ENCODE peak calls at places on chromosomes 1 and 21, in four cellular contexts. B is NCI-H1694, W is neural crest cell, C is T-helper 9 cell. F is an unnamed sample.
A peak's percentile ranks its signal among the peaks of the same experiment; 100 is the strongest.

GRCh38 chr1:8201331-8201861 is 116.5 kb upstream of the SLC45A1 start:
- DNase-seq in B (no peak), W (no peak), C (no peak), F (no peak)

GRCh38 chr1:87473203-87473661 is 144.6 kb downstream of the LMO4 start:
- DNase-seq in B (no peak), W (no peak), C (no peak), F (no peak)

GRCh38 chr1:39639333-39640130 is at the start of gene HEYL:
- DNase-seq in B (peak; percentile 100), W (peak; percentile 52), C (peak; percentile 36), F (no peak)

GRCh38 chr1:180415985-180416633 is 86.3 kb downstream of the ACBD6 start:
- DNase-seq in B (peak; percentile 68), W (no peak), C (no peak), F (no peak)

GRCh38 chr1:205664399-205665108 is 15.8 kb downstream of the SLC45A3 start:
- DNase-seq in B (no peak), W (no peak), C (no peak), F (no peak)

GRCh38 chr1:116375884-116376733 is 3.1 kb downstream of the ATP1A1 start:
- DNase-seq in B (no peak), W (no peak), C (no peak), F (peak; percentile 70)

GRCh38 chr1:184597652-184598357 is 156.9 kb downstream of the EDEM3 start:
- DNase-seq in B (no peak), W (no peak), C (no peak), F (no peak)

GRCh38 chr1:16067933-16068332 is 5.5 kb downstream of the FAM131C start:
- DNase-seq in B (no peak), W (no peak), C (no peak), F (no peak)

GRCh38 chr21:45767071-45768006 is 123.8 kb downstream of the PCBP3 start:
- DNase-seq in B (no peak), W (no peak), C (no peak), F (no peak)

GRCh38 chr1:230632273-230632873 is 9.9 kb upstream of the COG2 start:
- DNase-seq in B (peak; percentile 51), W (peak; percentile 9), C (no peak), F (peak; percentile 22)

GRCh38 chr1:110513511-110513910 is 5.5 kb downstream of the KCNA10 start:
- DNase-seq in B (peak; percentile 39), W (no peak), C (no peak), F (no peak)

GRCh38 chr1:56469640-56470371 is 109.6 kb downstream of the PLPP3 start:
- DNase-seq in B (no peak), W (no peak), C (no peak), F (no peak)

GRCh38 chr21:46180079-46180722 is 4.1 kb downstream of the SPATC1L start:
- DNase-seq in B (no peak), W (no peak), C (no peak), F (no peak)

GRCh38 chr1:111937147-111937725 is 52.2 kb downstream of the KCND3 start:
- DNase-seq in B (no peak), W (no peak), C (no peak), F (no peak)

GRCh38 chr1:197399691-197400521 is 131.9 kb downstream of the CRB1 start:
- DNase-seq in B (peak; percentile 59), W (no peak), C (no peak), F (no peak)

GRCh38 chr1:244662604-244663003 is 9.7 kb downstream of the DESI2 start:
- DNase-seq in B (no peak), W (no peak), C (no peak), F (no peak)

GRCh38 chr21:44681861-44682579 is at the start of gene KRTAP12-1:
- DNase-seq in B (peak; percentile 51), W (no peak), C (no peak), F (no peak)

GRCh38 chr1:100422065-100422464 is 69.8 kb downstream of the CDC14A start:
- DNase-seq in B (no peak), W (no peak), C (no peak), F (no peak)

GRCh38 chr1:61035880-61036279 is 46.5 kb upstream of the NFIA start:
- DNase-seq in B (no peak), W (no peak), C (no peak), F (no peak)

GRCh38 chr1:170619167-170620030 is 44.5 kb upstream of the PRRX1 start:
- DNase-seq in B (no peak), W (no peak), C (no peak), F (no peak)

GRCh38 chr21:45220106-45220505 is 67.6 kb downstream of the POFUT2 start:
- DNase-seq in B (no peak), W (no peak), C (no peak), F (no peak)

GRCh38 chr1:107559881-107560280 is 405.1 kb downstream of the VAV3 start:
- DNase-seq in B (no peak), W (no peak), C (no peak), F (no peak)

GRCh38 chr1:74038042-74038441 is 159.9 kb downstream of the LRRIQ3 start:
- DNase-seq in B (no peak), W (no peak), C (no peak), F (no peak)

GRCh38 chr1:9410737-9411297 is 118.1 kb downstream of the SPSB1 start:
- DNase-seq in B (no peak), W (no peak), C (no peak), F (no peak)

GRCh38 chr21:36973986-36974850 is 7.7 kb upstream of the HLCS start:
- DNase-seq in B (no peak), W (no peak), C (no peak), F (no peak)

GRCh38 chr1:22500058-22500457 is 48.4 kb downstream of the ZBTB40 start:
- DNase-seq in B (no peak), W (no peak), C (no peak), F (no peak)

GRCh38 chr1:226637147-226637935 is 88.8 kb downstream of the STUM start:
- DNase-seq in B (no peak), W (no peak), C (no peak), F (no peak)